ENCODE peak calls at places on chromosomes 12 and 14, in seven cellular contexts. One of them, this sample, is unnamed.
A peak's percentile ranks its signal among the peaks of the same experiment; 100 is the strongest.

GRCh38 chr12:13071305-13072280 is 27.4 kb downstream of the FAM234B start:
- DNase-seq in Peyer's patch: no peak
- DNase-seq in mammary epithelial cell: peak; percentile 50
- DNase-seq in SK-N-SH: no peak
- DNase-seq in neural progenitor cell: no peak
- DNase-seq in thyroid gland: peak; percentile 27
- DNase-seq in lower lobe of right lung: no peak
- DNase-seq in this sample: no peak

GRCh38 chr14:92794547-92794941 is 439 bp downstream of the GOLGA5 start:
- DNase-seq in Peyer's patch: no peak
- DNase-seq in mammary epithelial cell: peak; percentile 4
- DNase-seq in SK-N-SH: peak; percentile 54
- DNase-seq in neural progenitor cell: peak; percentile 42
- DNase-seq in thyroid gland: no peak
- DNase-seq in lower lobe of right lung: no peak
- DNase-seq in this sample: peak; percentile 51

GRCh38 chr14:70188608-70189540 is at the start of gene SLC8A3:
- DNase-seq in Peyer's patch: no peak
- DNase-seq in mammary epithelial cell: peak; percentile 57
- DNase-seq in SK-N-SH: peak; percentile 85
- DNase-seq in neural progenitor cell: peak; percentile 77
- DNase-seq in thyroid gland: peak; percentile 12
- DNase-seq in lower lobe of right lung: no peak
- DNase-seq in this sample: peak; percentile 33

GRCh38 chr14:68771631-68772030 is 21.2 kb downstream of the ZFP36L1 start:
- DNase-seq in Peyer's patch: peak; percentile 60
- DNase-seq in mammary epithelial cell: no peak
- DNase-seq in SK-N-SH: no peak
- DNase-seq in neural progenitor cell: no peak
- DNase-seq in thyroid gland: no peak
- DNase-seq in lower lobe of right lung: no peak
- DNase-seq in this sample: no peak

GRCh38 chr12:93122089-93122488 is 193.0 kb upstream of the EEA1 start:
- DNase-seq in Peyer's patch: no peak
- DNase-seq in mammary epithelial cell: peak; percentile 95
- DNase-seq in SK-N-SH: no peak
- DNase-seq in neural progenitor cell: no peak
- DNase-seq in thyroid gland: no peak
- DNase-seq in lower lobe of right lung: no peak
- DNase-seq in this sample: no peak

GRCh38 chr14:32986791-32987545 is 48.3 kb downstream of the NPAS3 start:
- DNase-seq in Peyer's patch: no peak
- DNase-seq in mammary epithelial cell: no peak
- DNase-seq in SK-N-SH: no peak
- DNase-seq in neural progenitor cell: peak; percentile 37
- DNase-seq in thyroid gland: no peak
- DNase-seq in lower lobe of right lung: no peak
- DNase-seq in this sample: no peak

GRCh38 chr12:92360543-92360942 is 214.9 kb upstream of the BTG1 start:
- DNase-seq in Peyer's patch: no peak
- DNase-seq in mammary epithelial cell: peak; percentile 17
- DNase-seq in SK-N-SH: no peak
- DNase-seq in neural progenitor cell: no peak
- DNase-seq in thyroid gland: no peak
- DNase-seq in lower lobe of right lung: no peak
- DNase-seq in this sample: no peak

GRCh38 chr14:36773136-36773540 is 111.5 kb downstream of the PAX9 start:
- DNase-seq in Peyer's patch: no peak
- DNase-seq in mammary epithelial cell: peak; percentile 48
- DNase-seq in SK-N-SH: no peak
- DNase-seq in neural progenitor cell: no peak
- DNase-seq in thyroid gland: no peak
- DNase-seq in lower lobe of right lung: no peak
- DNase-seq in this sample: no peak

GRCh38 chr14:94761348-94761998 is 8.4 kb downstream of the GSC start:
- DNase-seq in Peyer's patch: peak; percentile 49
- DNase-seq in mammary epithelial cell: no peak
- DNase-seq in SK-N-SH: no peak
- DNase-seq in neural progenitor cell: no peak
- DNase-seq in thyroid gland: peak; percentile 10
- DNase-seq in lower lobe of right lung: no peak
- DNase-seq in this sample: no peak

GRCh38 chr12:92080390-92081285 is 65.0 kb downstream of the BTG1 start:
- DNase-seq in Peyer's patch: no peak
- DNase-seq in mammary epithelial cell: peak; percentile 92
- DNase-seq in SK-N-SH: no peak
- DNase-seq in neural progenitor cell: no peak
- DNase-seq in thyroid gland: no peak
- DNase-seq in lower lobe of right lung: no peak
- DNase-seq in this sample: no peak

GRCh38 chr12:8969861-8970411 is 19.4 kb upstream of the KLRG1 start:
- DNase-seq in Peyer's patch: no peak
- DNase-seq in mammary epithelial cell: no peak
- DNase-seq in SK-N-SH: no peak
- DNase-seq in neural progenitor cell: no peak
- DNase-seq in thyroid gland: no peak
- DNase-seq in lower lobe of right lung: no peak
- DNase-seq in this sample: no peak

GRCh38 chr14:31207287-31207745 is 277 bp downstream of the HECTD1 start:
- DNase-seq in Peyer's patch: no peak
- DNase-seq in mammary epithelial cell: peak; percentile 84
- DNase-seq in SK-N-SH: no peak
- DNase-seq in neural progenitor cell: no peak
- DNase-seq in thyroid gland: no peak
- DNase-seq in lower lobe of right lung: no peak
- DNase-seq in this sample: no peak

DNA sequence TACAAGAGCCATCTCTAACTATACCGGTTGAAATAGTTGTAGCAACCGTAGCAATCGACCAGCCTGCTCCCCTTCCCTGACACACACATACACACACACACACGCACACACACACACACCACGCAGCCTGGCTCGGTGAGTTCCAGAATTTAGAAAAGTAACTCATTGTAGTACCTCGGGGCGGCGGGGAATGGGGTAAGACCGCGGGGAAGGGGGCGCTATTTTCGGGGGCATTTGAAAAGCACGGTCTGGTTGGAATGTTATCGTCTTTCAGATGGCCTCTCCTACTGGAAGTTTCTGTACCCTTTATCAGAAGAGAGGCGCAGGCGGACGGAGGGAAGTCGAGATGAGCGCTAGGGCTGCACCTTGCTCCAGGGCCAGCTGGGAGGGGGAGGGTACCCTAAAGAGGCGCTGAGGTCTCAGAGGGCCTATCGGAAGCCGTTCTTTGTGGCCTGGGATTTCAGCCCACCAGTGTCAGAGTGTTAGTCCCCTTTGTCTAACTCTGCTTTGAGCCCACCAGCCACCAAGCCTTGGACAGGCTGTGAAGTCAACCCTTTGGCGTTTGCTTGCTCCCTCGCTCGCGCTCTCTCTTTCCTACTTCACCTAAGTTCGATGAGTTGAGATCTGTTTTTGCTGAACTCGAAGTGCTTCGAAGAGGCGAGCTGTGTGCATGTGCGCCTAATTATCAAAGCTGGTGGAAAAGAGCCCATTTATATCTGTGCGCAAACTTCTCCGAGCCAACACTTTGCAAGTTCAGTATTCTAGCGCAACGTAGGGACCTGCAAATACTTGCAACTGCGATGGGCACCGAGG is 844 bp downstream of the COL2A1 start:
- DNase-seq in Peyer's patch: peak; percentile 39
- DNase-seq in mammary epithelial cell: peak; percentile 2
- DNase-seq in SK-N-SH: no peak
- DNase-seq in neural progenitor cell: peak; percentile 72
- DNase-seq in thyroid gland: no peak
- DNase-seq in lower lobe of right lung: no peak
- DNase-seq in this sample: no peak
- TF ChIP-seq CTCF in Peyer's patch: no peak
- TF ChIP-seq CTCF in mammary epithelial cell: no peak
- TF ChIP-seq CTCF in SK-N-SH: peak; percentile 26
- TF ChIP-seq CTCF in neural progenitor cell: peak; percentile 46
- TF ChIP-seq CTCF in thyroid gland: no peak
- TF ChIP-seq CTCF in lower lobe of right lung: no peak
- TF ChIP-seq CTCF in this sample: no peak

DNA sequence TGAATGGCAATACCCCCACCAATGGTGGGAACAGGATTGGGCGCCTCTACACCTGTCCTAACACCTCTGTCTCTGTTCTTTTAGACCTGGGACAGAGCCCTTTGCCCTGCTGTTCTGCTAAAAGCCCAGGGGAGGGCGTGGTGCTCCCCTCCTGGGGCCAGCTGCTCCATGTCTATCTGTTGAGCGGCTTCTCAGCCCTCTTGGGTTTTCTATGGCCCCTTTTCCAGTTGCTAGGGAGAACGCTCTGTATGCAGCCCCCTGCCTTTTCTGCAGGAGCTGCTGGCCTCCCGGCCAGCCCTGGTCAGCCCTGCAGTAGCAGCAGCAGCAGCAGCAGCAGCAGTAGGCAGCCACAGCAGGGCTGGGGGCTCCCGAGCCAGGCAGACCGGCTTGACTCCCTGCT is 1.2 kb downstream of the RTL1 start:
- DNase-seq in Peyer's patch: no peak
- DNase-seq in mammary epithelial cell: no peak
- DNase-seq in SK-N-SH: peak; percentile 65
- DNase-seq in neural progenitor cell: peak; percentile 64
- DNase-seq in thyroid gland: no peak
- DNase-seq in lower lobe of right lung: no peak
- DNase-seq in this sample: no peak
- H3K27me3 ChIP-seq in Peyer's patch: no peaks in the 10 kb centered on the region
- H3K27me3 ChIP-seq in mammary epithelial cell: peaks cover 2% of the 10 kb centered on the region
- H3K27me3 ChIP-seq in SK-N-SH: peaks cover 6% of the 10 kb centered on the region
- H3K27me3 ChIP-seq in neural progenitor cell: peaks cover 14% of the 10 kb centered on the region
- H3K27me3 ChIP-seq in thyroid gland: no peaks in the 10 kb centered on the region
- H3K27me3 ChIP-seq in lower lobe of right lung: peaks cover 68% of the 10 kb centered on the region
- H3K27me3 ChIP-seq in this sample: no peaks in the 10 kb centered on the region

GRCh38 chr14:105012171-105012985 is 8.5 kb downstream of the CDCA4 start:
- DNase-seq in Peyer's patch: peak; percentile 61
- DNase-seq in mammary epithelial cell: no peak
- DNase-seq in SK-N-SH: peak; percentile 72
- DNase-seq in neural progenitor cell: no peak
- DNase-seq in thyroid gland: peak; percentile 73
- DNase-seq in lower lobe of right lung: no peak
- DNase-seq in this sample: peak; percentile 62
- TF ChIP-seq CTCF in Peyer's patch: peak; percentile 46
- TF ChIP-seq CTCF in mammary epithelial cell: peak; percentile 70
- TF ChIP-seq CTCF in SK-N-SH: peak; percentile 67
- TF ChIP-seq CTCF in neural progenitor cell: peak; percentile 27
- TF ChIP-seq CTCF in thyroid gland: no peak
- TF ChIP-seq CTCF in lower lobe of right lung: peak; percentile 30
- TF ChIP-seq CTCF in this sample: peak; percentile 61

DNA sequence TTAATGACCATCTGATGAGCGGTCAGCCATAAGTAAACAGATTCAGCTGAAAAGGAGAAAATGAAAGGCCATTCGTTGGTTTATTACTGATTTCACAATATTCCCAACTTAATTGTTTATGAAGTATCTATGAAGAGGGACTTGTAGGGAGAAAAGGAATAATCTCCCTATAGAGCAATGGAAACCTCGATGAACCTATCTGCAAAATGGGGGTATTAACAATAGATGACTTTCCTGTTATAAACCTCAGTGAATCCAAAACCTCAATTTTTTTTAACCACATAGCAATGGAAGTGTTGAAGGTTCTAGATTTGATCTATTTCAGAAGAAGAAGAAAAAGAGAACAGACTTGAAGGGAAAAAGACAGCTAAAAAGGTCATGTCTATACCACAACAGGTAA is 2.0 kb downstream of the WIF1 start:
- DNase-seq in Peyer's patch: no peak
- DNase-seq in mammary epithelial cell: no peak
- DNase-seq in SK-N-SH: no peak
- DNase-seq in neural progenitor cell: no peak
- DNase-seq in thyroid gland: no peak
- DNase-seq in lower lobe of right lung: no peak
- DNase-seq in this sample: no peak
- H3K27me3 ChIP-seq in Peyer's patch: no peaks in the 10 kb centered on the region
- H3K27me3 ChIP-seq in mammary epithelial cell: peaks cover 21% of the 10 kb centered on the region
- H3K27me3 ChIP-seq in SK-N-SH: peaks cover 67% of the 10 kb centered on the region
- H3K27me3 ChIP-seq in neural progenitor cell: peaks cover 64% of the 10 kb centered on the region
- H3K27me3 ChIP-seq in thyroid gland: peaks cover 11% of the 10 kb centered on the region
- H3K27me3 ChIP-seq in lower lobe of right lung: peaks cover 43% of the 10 kb centered on the region
- H3K27me3 ChIP-seq in this sample: peaks cover 56% of the 10 kb centered on the region

GRCh38 chr12:89504560-89505346 is 19.8 kb downstream of the GALNT4 start:
- DNase-seq in Peyer's patch: no peak
- DNase-seq in mammary epithelial cell: no peak
- DNase-seq in SK-N-SH: no peak
- DNase-seq in neural progenitor cell: no peak
- DNase-seq in thyroid gland: no peak
- DNase-seq in lower lobe of right lung: no peak
- DNase-seq in this sample: no peak
- TF ChIP-seq CTCF in Peyer's patch: peak; percentile 13
- TF ChIP-seq CTCF in mammary epithelial cell: no peak
- TF ChIP-seq CTCF in SK-N-SH: peak; percentile 21
- TF ChIP-seq CTCF in neural progenitor cell: no peak
- TF ChIP-seq CTCF in thyroid gland: no peak
- TF ChIP-seq CTCF in lower lobe of right lung: no peak
- TF ChIP-seq CTCF in this sample: no peak

GRCh38 chr14:78982551-78982950 is 812.4 kb downstream of the NRXN3 start:
- DNase-seq in Peyer's patch: no peak
- DNase-seq in mammary epithelial cell: no peak
- DNase-seq in SK-N-SH: no peak
- DNase-seq in neural progenitor cell: no peak
- DNase-seq in thyroid gland: no peak
- DNase-seq in lower lobe of right lung: no peak
- DNase-seq in this sample: no peak

GRCh38 chr14:78989246-78989645 is 819.1 kb downstream of the NRXN3 start:
- DNase-seq in Peyer's patch: no peak
- DNase-seq in mammary epithelial cell: no peak
- DNase-seq in SK-N-SH: no peak
- DNase-seq in neural progenitor cell: no peak
- DNase-seq in thyroid gland: no peak
- DNase-seq in lower lobe of right lung: no peak
- DNase-seq in this sample: no peak

GRCh38 chr14:78987006-78987405 is 816.8 kb downstream of the NRXN3 start:
- DNase-seq in Peyer's patch: no peak
- DNase-seq in mammary epithelial cell: no peak
- DNase-seq in SK-N-SH: no peak
- DNase-seq in neural progenitor cell: peak; percentile 17
- DNase-seq in thyroid gland: no peak
- DNase-seq in lower lobe of right lung: no peak
- DNase-seq in this sample: no peak

GRCh38 chr14:78983126-78983525 is 813.0 kb downstream of the NRXN3 start:
- DNase-seq in Peyer's patch: no peak
- DNase-seq in mammary epithelial cell: no peak
- DNase-seq in SK-N-SH: no peak
- DNase-seq in neural progenitor cell: no peak
- DNase-seq in thyroid gland: no peak
- DNase-seq in lower lobe of right lung: no peak
- DNase-seq in this sample: no peak

GRCh38 chr14:78985668-78986073 is 815.5 kb downstream of the NRXN3 start:
- DNase-seq in Peyer's patch: no peak
- DNase-seq in mammary epithelial cell: no peak
- DNase-seq in SK-N-SH: peak; percentile 19
- DNase-seq in neural progenitor cell: peak; percentile 78
- DNase-seq in thyroid gland: no peak
- DNase-seq in lower lobe of right lung: no peak
- DNase-seq in this sample: no peak
- H3K27me3 ChIP-seq in Peyer's patch: no peaks in the 10 kb centered on the region
- H3K27me3 ChIP-seq in mammary epithelial cell: peaks cover 2% of the 10 kb centered on the region
- H3K27me3 ChIP-seq in SK-N-SH: no peaks in the 10 kb centered on the region
- H3K27me3 ChIP-seq in neural progenitor cell: peaks cover 24% of the 10 kb centered on the region
- H3K27me3 ChIP-seq in thyroid gland: no peaks in the 10 kb centered on the region
- H3K27me3 ChIP-seq in lower lobe of right lung: no peaks in the 10 kb centered on the region
- H3K27me3 ChIP-seq in this sample: no peaks in the 10 kb centered on the region

This sample was measured in BE2C.